ENCODE peak calls at places on chromosomes 11 and 22, in eight cellular contexts. O, H, P, M, T, E, I and G are unnamed samples.

GRCh38 chr11:33941637-33942160 is 49.8 kb upstream of the LMO2 start:
- DNase-seq in O (peak), T (no peak), M (no peak), H (peak), E (no peak), I (no peak), P (no peak), G (peak)

GRCh38 chr11:353315-353857 is 15.9 kb upstream of the B4GALNT4 start:
- DNase-seq in H (no peak), T (peak), P (peak), I (no peak), M (peak), O (peak), E (no peak), G (no peak)

GRCh38 chr11:133934599-133935550 is 21.9 kb downstream of the IGSF9B start:
- DNase-seq in H (no peak), T (no peak), E (no peak), I (peak), O (no peak), M (no peak), P (no peak), G (peak)

GRCh38 chr11:10487002-10487647 is 32.1 kb downstream of the AMPD3 start:
- DNase-seq in T (peak), O (peak), I (no peak), E (peak), H (no peak), M (no peak), P (no peak), G (no peak)

GRCh38 chr22:45188779-45189178 is 25.1 kb downstream of the NUP50 start:
- DNase-seq in T (no peak), E (no peak), P (no peak), I (no peak), M (peak), O (no peak), H (no peak), G (no peak)

GRCh38 chr11:46711288-46711687 is 7.7 kb upstream of the F2 start:
- DNase-seq in T (no peak), E (no peak), M (no peak), O (peak), P (no peak), H (no peak), I (no peak), G (no peak)

GRCh38 chr11:86244063-86244521 is 461 bp upstream of the EED start:
- DNase-seq in P (no peak), T (peak), M (peak), H (peak), O (peak), I (peak), E (peak), G (peak)

GRCh38 chr22:21101877-21102638 is 56.3 kb downstream of the LRRC74B start:
- DNase-seq in O (no peak), P (no peak), E (no peak), M (no peak), H (no peak), I (no peak), T (no peak), G (no peak)

GRCh38 chr11:97092823-97093222 is 703.0 kb downstream of the JRKL start:
- DNase-seq in O (no peak), H (no peak), T (no peak), E (no peak), M (no peak), I (no peak), P (no peak), G (no peak)

GRCh38 chr11:111871693-111872161 is 346 bp upstream of the ALG9 start:
- DNase-seq in H (peak), E (no peak), I (no peak), P (no peak), O (no peak), T (no peak), M (no peak), G (peak)

GRCh38 chr11:36108812-36109498 is 165.1 kb downstream of the LDLRAD3 start:
- DNase-seq in M (no peak), E (no peak), I (no peak), P (no peak), T (no peak), O (no peak), H (no peak), G (no peak)

GRCh38 chr11:114679505-114679904 is 1.2 kb downstream of the NXPE2 start:
- DNase-seq in E (no peak), P (no peak), H (no peak), M (no peak), O (no peak), T (no peak), I (no peak), G (no peak)

GRCh38 chr22:48717076-48717810 is 1110.4 kb downstream of the BRD1 start:
- DNase-seq in P (no peak), T (no peak), I (no peak), E (no peak), H (no peak), M (no peak), O (no peak), G (no peak)

GRCh38 chr22:48952256-48953102 is 875.2 kb downstream of the BRD1 start:
- DNase-seq in H (no peak), I (no peak), M (no peak), E (no peak), T (peak), O (peak), P (no peak), G (no peak)

GRCh38 chr11:78825531-78825930 is 250.9 kb upstream of the NARS2 start:
- DNase-seq in O (no peak), E (no peak), P (no peak), I (no peak), T (no peak), H (no peak), M (no peak), G (no peak)

GRCh38 chr11:64747961-64748715 is 4.2 kb upstream of the RASGRP2 start:
- DNase-seq in O (no peak), T (no peak), I (no peak), H (no peak), M (no peak), P (peak), E (no peak), G (no peak)

GRCh38 chr22:49965291-49966040 is 4.9 kb downstream of the PIM3 start:
- DNase-seq in H (no peak), O (peak), P (no peak), T (peak), I (peak), M (peak), E (peak), G (no peak)

GRCh38 chr22:22025320-22026156 is 43.0 kb upstream of the TOP3B start:
- DNase-seq in O (no peak), I (no peak), E (no peak), M (no peak), T (no peak), P (no peak), H (peak), G (no peak)

GRCh38 chr11:80987161-80987560 is 1546.3 kb upstream of the TENM4 start:
- DNase-seq in H (no peak), T (no peak), I (no peak), P (no peak), M (no peak), O (no peak), E (no peak), G (no peak)

GRCh38 chr11:44651535-44652130 is 75.1 kb upstream of the TSPAN18 start:
- DNase-seq in H (no peak), T (no peak), M (no peak), I (no peak), E (no peak), P (no peak), O (no peak), G (peak)

GRCh38 chr11:100740440-100740839 is 53.4 kb downstream of the ARHGAP42 start:
- DNase-seq in E (no peak), P (no peak), H (no peak), O (no peak), I (no peak), T (no peak), M (no peak), G (no peak)

GRCh38 chr11:67996622-67997459 is 7.1 kb downstream of the UNC93B1 start:
- DNase-seq in O (peak), M (peak), P (no peak), H (no peak), I (peak), T (peak), E (peak), G (peak)

GRCh38 chr11:121664144-121664543 is 211.4 kb upstream of the SORL1-AS1 start:
- DNase-seq in M (no peak), T (no peak), E (no peak), P (no peak), I (no peak), H (no peak), O (no peak), G (no peak)

GRCh38 chr11:121665211-121665838 is 212.6 kb upstream of the SORL1-AS1 start:
- DNase-seq in T (no peak), M (no peak), I (no peak), E (no peak), H (no peak), O (no peak), P (no peak), G (no peak)

GRCh38 chr11:121659811-121660210 is 207.0 kb upstream of the SORL1-AS1 start:
- DNase-seq in I (no peak), P (no peak), M (no peak), T (no peak), H (no peak), E (no peak), O (no peak), G (no peak)

GRCh38 chr11:121657191-121657590 is 204.4 kb upstream of the SORL1-AS1 start:
- DNase-seq in H (no peak), O (no peak), I (no peak), P (no peak), M (no peak), E (no peak), T (no peak), G (no peak)

GRCh38 chr11:121661796-121662508 is 209.2 kb upstream of the SORL1-AS1 start:
- DNase-seq in M (no peak), P (peak), O (peak), T (no peak), H (no peak), E (no peak), I (no peak), G (no peak)
- TF ChIP-seq CTCF in M (no peak), P (peak), O (no peak), T (no peak), H (no peak), E (no peak), I (no peak), G (no peak)

GRCh38 chr22:28245579-28246224 is 326.6 kb upstream of the PITPNB start:
- DNase-seq in O (no peak), H (no peak), E (no peak), P (no peak), T (no peak), M (no peak), I (no peak), G (no peak)
- TF ChIP-seq CTCF in O (no peak), H (no peak), E (no peak), P (no peak), T (no peak), M (no peak), I (no peak), G (no peak)

GRCh38 chr11:77411717-77412441 is 62.0 kb downstream of the PAK1 start:
- DNase-seq in I (peak), H (peak), M (peak), E (no peak), O (peak), P (peak), T (peak), G (peak)

GRCh38 chr11:77411238-77411637 is 62.7 kb downstream of the PAK1 start:
- DNase-seq in P (no peak), I (peak), H (peak), O (peak), E (no peak), T (no peak), M (peak), G (peak)

GRCh38 chr11:77412814-77413213 is 61.1 kb downstream of the PAK1 start:
- DNase-seq in I (no peak), T (no peak), O (no peak), E (no peak), M (no peak), P (no peak), H (no peak), G (no peak)

GRCh38 chr11:77416357-77416756 is 57.5 kb downstream of the PAK1 start:
- DNase-seq in M (no peak), I (no peak), P (no peak), T (no peak), O (no peak), E (no peak), H (no peak), G (no peak)

GRCh38 chr11:77413850-77414249 is 60.0 kb downstream of the PAK1 start:
- DNase-seq in P (no peak), M (no peak), O (no peak), T (peak), I (no peak), E (no peak), H (no peak), G (no peak)
- TF ChIP-seq CTCF in P (no peak), M (no peak), O (no peak), T (peak), I (no peak), E (peak), H (no peak), G (no peak)

GRCh38 chr11:119709171-119709570 is 19.8 kb downstream of the NECTIN1 start:
- DNase-seq in H (no peak), M (no peak), T (no peak), P (no peak), O (no peak), I (no peak), E (no peak), G (no peak)

GRCh38 chr11:119704849-119705248 is 24.2 kb downstream of the NECTIN1 start:
- DNase-seq in E (peak), P (no peak), T (no peak), M (no peak), H (no peak), I (no peak), O (no peak), G (no peak)

GRCh38 chr11:119706029-119706428 is 23.0 kb downstream of the NECTIN1 start:
- DNase-seq in M (no peak), T (no peak), E (no peak), I (no peak), P (no peak), H (no peak), O (no peak), G (no peak)

GRCh38 chr11:119705362-119705761 is 23.6 kb downstream of the NECTIN1 start:
- DNase-seq in T (no peak), H (no peak), E (no peak), M (no peak), O (no peak), P (no peak), I (no peak), G (no peak)

GRCh38 chr11:119706887-119707286 is 22.1 kb downstream of the NECTIN1 start:
- DNase-seq in H (no peak), E (no peak), O (no peak), I (no peak), M (no peak), T (no peak), P (no peak), G (no peak)
- TF ChIP-seq CTCF in H (no peak), E (peak), O (no peak), I (no peak), M (peak), T (peak), P (peak), G (peak)

GRCh38 chr22:37098976-37099577 is 10.4 kb downstream of the TMPRSS6 start:
- DNase-seq in E (no peak), T (peak), I (peak), H (peak), O (no peak), P (no peak), M (no peak), G (peak)
- TF ChIP-seq CTCF in E (peak), T (peak), I (peak), H (peak), O (no peak), P (no peak), M (no peak), G (peak)

DNA sequence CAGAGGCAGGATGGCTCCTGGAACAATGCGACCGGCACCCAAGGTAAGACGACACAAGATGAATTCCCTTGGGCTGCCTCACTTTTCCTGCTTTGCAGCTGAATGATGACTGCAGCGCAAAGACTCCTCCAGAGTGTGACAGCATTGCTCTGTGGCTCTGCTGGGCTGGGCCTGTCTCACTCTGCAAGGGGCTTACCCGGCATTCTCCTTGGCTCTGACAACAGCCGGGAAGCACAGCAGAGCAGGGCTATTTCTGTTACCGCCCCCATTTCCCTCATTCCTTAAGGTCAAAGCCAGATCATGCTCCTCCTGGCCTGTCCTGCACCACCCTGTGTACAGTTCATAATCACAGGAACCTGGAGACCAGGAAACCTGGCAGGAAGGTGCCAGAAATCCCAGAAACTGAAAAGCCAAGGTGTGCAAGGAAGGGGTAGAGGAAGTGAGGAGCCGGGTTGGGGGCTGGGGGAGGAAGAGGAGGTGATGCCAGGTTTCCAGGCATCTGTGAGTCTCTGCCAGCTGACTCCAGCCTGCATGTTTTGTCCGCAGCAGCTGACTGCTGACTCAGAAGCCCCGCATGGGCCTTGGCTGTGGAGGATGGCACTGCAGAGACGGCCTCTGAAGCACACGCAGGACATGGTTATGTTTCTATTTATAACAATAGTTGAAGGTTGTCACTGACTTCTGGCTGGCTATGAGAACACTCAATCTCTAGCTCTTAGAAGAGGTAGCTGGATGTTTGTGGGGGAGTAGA is 113.6 kb downstream of the MICAL3 start:
- DNase-seq in P (peak), M (no peak), T (peak), I (no peak), E (no peak), H (no peak), O (peak), G (no peak)
- TF ChIP-seq CTCF in P (peak), M (peak), T (peak), I (no peak), E (peak), H (no peak), O (peak), G (no peak)

GRCh38 chr11:59184876-59185275 is 12.9 kb downstream of the DTX4 start:
- DNase-seq in H (no peak), O (no peak), T (no peak), I (no peak), E (no peak), P (no peak), M (no peak), G (no peak)

GRCh38 chr11:59181746-59182456 is 10.0 kb downstream of the DTX4 start:
- DNase-seq in E (no peak), H (no peak), P (no peak), O (no peak), M (no peak), I (no peak), T (no peak), G (no peak)

GRCh38 chr11:59180907-59181306 is 9.0 kb downstream of the DTX4 start:
- DNase-seq in H (no peak), I (no peak), M (no peak), T (no peak), E (no peak), O (no peak), P (no peak), G (no peak)

GRCh38 chr11:59183768-59184167 is 11.8 kb downstream of the DTX4 start:
- DNase-seq in T (no peak), H (no peak), P (no peak), M (no peak), E (no peak), I (no peak), O (no peak), G (no peak)

GRCh38 chr11:59182457-59183151 is 10.7 kb downstream of the DTX4 start:
- DNase-seq in T (peak), I (peak), E (peak), H (no peak), O (no peak), M (no peak), P (no peak), G (no peak)
- TF ChIP-seq CTCF in T (peak), I (peak), E (peak), H (no peak), O (no peak), M (peak), P (no peak), G (peak)

DNA sequence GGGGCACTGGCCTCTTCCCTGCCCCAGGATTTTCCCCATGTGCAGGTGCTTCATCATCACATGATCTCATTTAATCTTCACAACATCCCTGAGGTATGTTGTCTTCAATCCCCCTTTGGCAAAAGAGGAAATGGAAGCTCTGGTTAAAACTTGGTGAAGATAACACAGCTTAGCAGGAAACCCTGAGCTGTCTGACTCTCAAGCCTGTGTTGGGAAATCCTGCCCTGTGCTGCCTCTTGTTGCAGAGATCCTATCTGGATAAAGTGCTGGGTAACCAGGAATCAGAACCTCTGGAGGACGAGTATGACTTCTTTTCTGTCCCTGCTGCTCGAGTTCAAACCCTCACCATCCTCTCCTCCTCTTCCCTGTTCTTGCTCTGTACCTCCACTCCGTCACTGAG is 13.1 kb upstream of the E2F8 start:
- DNase-seq in E (no peak), O (no peak), I (no peak), H (no peak), T (no peak), P (no peak), M (no peak), G (peak)
- TF ChIP-seq CTCF in E (no peak), O (no peak), I (no peak), H (no peak), T (no peak), P (no peak), M (no peak), G (no peak)

DNA sequence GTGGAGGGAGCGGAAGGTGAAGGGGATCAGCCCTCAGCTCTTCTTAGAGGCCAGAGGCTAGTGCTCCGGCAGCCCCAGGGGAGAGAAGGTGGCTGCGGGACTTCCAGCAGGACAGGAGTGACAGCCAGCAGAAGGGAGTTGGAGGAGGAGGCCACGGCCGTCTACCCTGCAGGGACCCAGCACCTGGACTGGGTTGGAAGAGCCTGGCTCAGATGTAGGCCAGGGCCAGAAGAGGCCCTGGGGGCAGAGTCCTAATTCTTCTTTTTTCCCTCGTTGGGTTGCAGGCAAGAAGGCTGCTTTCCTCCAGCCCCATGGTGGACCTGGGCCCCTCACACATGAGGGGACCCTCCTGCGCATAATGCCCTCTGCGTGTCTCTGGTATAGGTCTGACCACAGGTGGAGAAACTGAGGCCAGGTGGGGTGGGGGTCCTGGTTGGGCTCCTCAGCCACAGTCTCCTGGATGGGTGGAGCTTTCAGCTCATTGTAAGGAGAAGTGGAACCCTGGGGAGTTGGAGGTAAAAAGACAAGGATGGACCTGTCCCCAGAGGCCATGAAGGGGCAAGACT is 2.3 kb upstream of the MCAM start:
- DNase-seq in P (no peak), I (no peak), O (no peak), E (no peak), M (no peak), T (no peak), H (no peak), G (no peak)
- TF ChIP-seq CTCF in P (no peak), I (no peak), O (no peak), E (no peak), M (no peak), T (no peak), H (no peak), G (no peak)